ENCODE peak calls at places on chromosomes 6 and 20, in eight cellular contexts. H is H9; R is Caco-2; I is stimulated activated CD4-positive, alpha-beta T cell treated with anti-CD3 and anti-CD28 coated beads, Interleukin-4, amount 100 ng/mL, for 24 hours; K is MV-4-11; J is fibroblast of the aortic adventitia; D is HFFc6; G is fibroblast of pulmonary artery. O is an unnamed sample.

GRCh38 chr6:37653933-37654565 is 43.6 kb downstream of the MDGA1 start:
- DNase-seq in H (peak), R (peak), I (peak), K (peak), J (peak), D (peak), G (peak), O (peak)

GRCh38 chr6:169891846-169892245 is 140.4 kb downstream of the ERMARD start:
- DNase-seq in H (no peak), R (no peak), I (no peak), K (no peak), J (no peak), D (no peak), G (no peak), O (no peak)

GRCh38 chr6:36436466-36436865 is 6.2 kb downstream of the PXT1 start:
- DNase-seq in H (no peak), R (no peak), I (no peak), K (no peak), J (peak), D (peak), G (peak), O (no peak)

GRCh38 chr6:122491915-122492537 is 20.4 kb upstream of the SERINC1 start:
- DNase-seq in H (no peak), R (peak), I (peak), K (peak), J (peak), D (peak), G (peak), O (peak)

GRCh38 chr20:22684072-22684762 is 99.8 kb upstream of the FOXA2 start:
- DNase-seq in H (peak), R (peak), I (peak), K (peak), J (peak), D (peak), G (peak), O (peak)

GRCh38 chr20:39152742-39153141 is 190.6 kb downstream of the DHX35 start:
- DNase-seq in H (no peak), R (no peak), I (no peak), K (no peak), J (no peak), D (no peak), G (no peak), O (no peak)

GRCh38 chr20:57310821-57311514 is 18.6 kb upstream of the SPO11 start:
- DNase-seq in H (no peak), R (no peak), I (no peak), K (no peak), J (no peak), D (no peak), G (no peak), O (no peak)

GRCh38 chr6:117264487-117265424 is 602 bp upstream of the VGLL2 start:
- DNase-seq in H (peak), R (peak), I (no peak), K (no peak), J (peak), D (no peak), G (peak), O (no peak)